ENCODE peak calls at places on chromosome 10, in six cellular contexts. U is H7, E is skeletal muscle cell, N is fibroblast of pulmonary artery, K is hepatocyte, C is HL-60. S is an unnamed sample.

GRCh38 chr10:28910960-28911359 is 233.6 kb downstream of the BAMBI start:
- DNase-seq in U (no peak), N (peak), K (no peak), E (no peak), C (no peak), S (peak)

GRCh38 chr10:69871074-69871473 is 69.4 kb downstream of the COL13A1 start:
- DNase-seq in N (no peak), E (no peak), K (no peak), U (peak), C (no peak), S (no peak)

GRCh38 chr10:44993226-44993921 is 7.3 kb upstream of the ZNF22 start:
- DNase-seq in C (no peak), N (no peak), E (no peak), K (no peak), U (no peak), S (no peak)

GRCh38 chr10:61554925-61555324 is 101.7 kb upstream of the TMEM26 start:
- DNase-seq in E (no peak), U (no peak), C (no peak), N (peak), K (peak), S (peak)

GRCh38 chr10:102552533-102552932 is 48.8 kb downstream of the SUFU start:
- DNase-seq in N (no peak), U (no peak), C (no peak), E (no peak), K (no peak), S (no peak)

GRCh38 chr10:60305394-60305892 is 84.2 kb downstream of the ANK3 start:
- DNase-seq in C (no peak), N (peak), E (no peak), U (no peak), K (no peak), S (peak)

GRCh38 chr10:61952028-61952638 is 50.6 kb downstream of the ARID5B start:
- DNase-seq in U (no peak), E (no peak), N (no peak), C (no peak), K (peak), S (no peak)

GRCh38 chr10:44974082-44974627 is 4.5 kb downstream of the DEPP1 start:
- DNase-seq in N (no peak), K (no peak), C (no peak), U (no peak), E (no peak), S (no peak)

GRCh38 chr10:72932259-72933015 is 22.2 kb downstream of the PLA2G12B start:
- DNase-seq in U (no peak), E (no peak), C (no peak), N (no peak), K (no peak), S (no peak)

GRCh38 chr10:71285986-71286385 is 33.1 kb upstream of the SLC29A3 start:
- DNase-seq in K (no peak), U (no peak), C (no peak), E (no peak), N (no peak), S (no peak)

GRCh38 chr10:8133146-8133545 is 78.7 kb downstream of the GATA3 start:
- DNase-seq in C (no peak), U (no peak), N (no peak), K (no peak), E (no peak), S (no peak)

GRCh38 chr10:6278519-6279120 is 75.9 kb downstream of the PFKFB3 start:
- DNase-seq in U (no peak), E (no peak), K (no peak), C (no peak), N (no peak), S (no peak)

GRCh38 chr10:23432639-23433038 is 6.2 kb upstream of the OTUD1 start:
- DNase-seq in E (no peak), C (peak), U (no peak), K (no peak), N (no peak), S (peak)

GRCh38 chr10:71657604-71658348 is 61.8 kb downstream of the C10orf105 start:
- DNase-seq in U (peak), E (no peak), C (no peak), K (no peak), N (no peak), S (no peak)

GRCh38 chr10:47237316-47238260 is 62.4 kb upstream of the GDF10 start:
- DNase-seq in C (no peak), K (no peak), U (no peak), N (no peak), E (no peak), S (no peak)

GRCh38 chr10:78184851-78185692 is 151.4 kb downstream of the RPS24 start:
- DNase-seq in N (peak), U (no peak), C (no peak), E (no peak), K (no peak), S (peak)

GRCh38 chr10:27741173-27742091 is 4.2 kb downstream of the MKX start:
- DNase-seq in U (peak), K (peak), C (no peak), N (no peak), E (no peak), S (no peak)

GRCh38 chr10:102431452-102432124 is 786 bp downstream of the CUEDC2 start:
- DNase-seq in C (no peak), U (peak), K (peak), N (peak), E (no peak), S (peak)

GRCh38 chr10:101830322-101831168 is 12.3 kb upstream of the OGA start:
- DNase-seq in E (peak), C (peak), U (peak), K (peak), N (peak), S (peak)

GRCh38 chr10:106082865-106083264 is 1081.6 kb downstream of the SORCS1 start:
- DNase-seq in E (peak), K (no peak), N (peak), U (no peak), C (no peak), S (peak)

GRCh38 chr10:87585565-87586514 is 73.8 kb upstream of the PAPSS2 start:
- DNase-seq in N (peak), K (peak), U (no peak), C (no peak), E (peak), S (peak)

GRCh38 chr10:84156768-84157167 is 16.8 kb upstream of the GPR15LG start:
- DNase-seq in C (peak), K (no peak), E (no peak), U (no peak), N (peak), S (peak)

GRCh38 chr10:51341216-51341615 is 266.9 kb downstream of the PRKG1 start:
- DNase-seq in U (no peak), K (no peak), N (peak), C (no peak), E (no peak), S (peak)

GRCh38 chr10:15863733-15864132 is 3.4 kb upstream of the MINDY3 start:
- DNase-seq in E (no peak), N (no peak), C (no peak), U (no peak), K (no peak), S (no peak)

GRCh38 chr10:73163096-73163495 is 4.7 kb downstream of the ECD start:
- DNase-seq in K (no peak), U (no peak), N (no peak), C (no peak), E (no peak), S (peak)

GRCh38 chr10:76732306-76732705 is 905.3 kb downstream of the KCNMA1 start:
- DNase-seq in K (no peak), C (no peak), N (no peak), E (peak), U (no peak), S (no peak)

GRCh38 chr10:7559447-7559846 is 107.3 kb downstream of the ITIH5 start:
- DNase-seq in K (no peak), C (no peak), E (no peak), N (no peak), U (no peak), S (no peak)

GRCh38 chr10:14608381-14609001 is 166.2 kb downstream of the FAM107B start:
- DNase-seq in C (no peak), K (no peak), E (no peak), U (no peak), N (no peak), S (no peak)

GRCh38 chr10:31340343-31340742 is 21.3 kb downstream of the ZEB1 start:
- DNase-seq in U (no peak), C (no peak), K (peak), N (peak), E (no peak), S (peak)

GRCh38 chr10:73576890-73577591 is 14.1 kb downstream of the USP54 start:
- DNase-seq in K (no peak), E (no peak), U (no peak), N (peak), C (no peak), S (no peak)

DNA sequence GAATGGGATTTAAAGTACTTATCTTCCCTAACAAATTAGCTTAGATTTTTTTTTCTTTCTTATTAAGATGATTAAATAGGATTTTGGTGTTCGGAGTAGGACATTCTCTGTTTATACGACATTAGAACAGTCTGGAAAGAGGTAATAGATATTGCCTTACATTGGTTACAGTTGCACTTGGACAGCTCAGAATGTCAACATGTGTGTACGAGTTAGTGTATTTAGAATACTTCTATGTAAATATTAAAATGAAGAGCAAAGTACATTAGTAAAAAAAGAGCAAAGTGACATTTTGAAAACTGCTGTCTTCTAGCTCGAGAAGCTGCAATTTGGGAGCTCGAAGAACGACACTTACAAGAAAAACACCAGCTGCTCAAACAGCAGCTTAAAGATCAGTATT is 51.5 kb downstream of the SLK start:
- DNase-seq in E (no peak), N (no peak), C (no peak), U (no peak), K (no peak), S (no peak)
- H3K4me3 ChIP-seq in E (no peak), N (no peak), C (no peak), U (no peak), K (no peak), S (no peak)

DNA sequence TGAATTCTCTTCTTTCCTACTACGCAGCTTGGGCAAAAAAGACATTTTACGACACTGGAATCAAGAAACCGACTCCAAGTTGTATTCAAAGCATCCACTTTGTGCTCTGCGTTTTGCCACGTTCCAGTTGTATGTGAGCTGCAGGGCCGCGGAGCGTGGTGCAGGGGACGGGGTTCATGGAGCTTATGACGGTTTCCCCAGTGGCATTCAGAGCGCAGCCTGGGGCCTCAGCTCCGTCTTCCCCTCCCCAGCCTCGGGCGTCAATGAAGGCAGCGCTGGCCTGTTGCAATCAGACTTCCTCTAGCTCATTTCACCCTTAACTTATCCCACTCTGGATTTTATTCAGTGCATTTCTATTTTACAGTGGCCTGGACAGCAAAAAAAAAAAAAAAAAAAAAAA is 403.4 kb upstream of the KLF6 start:
- DNase-seq in N (no peak), K (no peak), E (no peak), C (no peak), U (no peak), S (no peak)
- H3K4me3 ChIP-seq in N (no peak), K (no peak), E (no peak), C (no peak), U (no peak), S (no peak)

GRCh38 chr10:48670978-48671913 is 13.4 kb upstream of the WDFY4 start:
- DNase-seq in U (peak), N (no peak), E (no peak), K (no peak), C (no peak), S (no peak)

GRCh38 chr10:48677625-48678024 is 7.0 kb upstream of the WDFY4 start:
- DNase-seq in C (no peak), N (no peak), K (no peak), U (no peak), E (no peak), S (no peak)

GRCh38 chr10:48667960-48668541 is 16.6 kb upstream of the WDFY4 start:
- DNase-seq in U (no peak), N (no peak), C (no peak), E (no peak), K (no peak), S (no peak)

GRCh38 chr10:48672596-48673255 is 11.9 kb upstream of the WDFY4 start:
- DNase-seq in K (peak), E (no peak), C (no peak), N (no peak), U (no peak), S (no peak)

DNA sequence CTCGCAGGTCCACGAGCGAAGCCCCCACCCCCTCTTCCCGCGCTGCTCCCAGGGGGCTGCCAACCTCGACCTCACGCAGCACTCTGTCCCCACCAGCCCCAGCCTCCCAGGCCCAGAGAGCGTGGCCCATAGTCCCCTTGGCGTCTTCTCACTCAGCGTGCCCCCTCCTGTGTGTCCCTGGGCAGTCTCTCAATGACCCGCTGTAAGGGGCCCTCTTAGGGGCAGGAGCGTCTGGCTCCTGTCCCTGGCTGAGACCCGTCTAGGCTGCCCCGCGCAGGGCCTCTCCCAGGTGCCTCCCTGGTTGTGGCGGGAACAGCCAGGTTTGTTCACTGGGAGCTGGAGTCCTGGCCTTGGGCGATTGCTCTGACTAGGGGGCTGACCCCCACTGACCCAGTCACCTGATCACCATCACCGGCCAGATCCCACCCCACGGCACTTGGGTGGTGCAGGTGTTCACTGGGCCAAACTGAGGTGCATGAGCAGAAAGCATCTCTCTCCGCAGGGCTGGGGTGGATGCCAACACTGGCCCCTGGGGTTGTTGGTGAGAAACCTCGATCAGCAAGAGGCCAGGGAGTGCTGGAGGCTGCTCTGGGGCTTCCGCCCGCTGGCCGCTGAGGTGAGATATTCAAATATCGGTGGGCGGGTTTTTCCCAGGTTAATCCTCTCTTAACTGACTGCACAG is 12.6 kb upstream of the WDFY4 start:
- DNase-seq in C (no peak), U (no peak), E (no peak), K (no peak), N (no peak), S (no peak)
- H3K4me3 ChIP-seq in C (no peak), U (peak), E (no peak), K (no peak), N (no peak), S (no peak)

DNA sequence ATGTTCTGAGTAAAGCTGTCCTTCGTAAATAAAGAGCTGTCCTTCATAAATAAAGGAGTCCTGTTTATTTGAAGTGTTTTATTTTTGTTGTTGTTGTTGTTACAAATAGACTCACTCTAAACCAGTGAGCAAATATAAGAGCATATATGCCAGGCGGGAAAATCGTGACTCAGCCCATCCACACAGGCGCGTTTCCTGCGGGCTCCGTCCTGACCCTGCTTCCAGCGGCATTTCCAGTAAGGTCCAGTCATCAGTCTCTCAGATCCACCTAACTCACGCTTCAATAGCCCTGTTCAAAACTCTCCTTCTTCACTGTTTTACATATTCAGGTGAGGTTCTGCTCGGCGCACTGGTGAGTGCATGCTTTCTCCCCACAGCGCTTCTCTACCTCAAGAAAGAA is 277.2 kb upstream of the ADARB2 start:
- DNase-seq in K (no peak), U (no peak), C (no peak), N (no peak), E (no peak), S (no peak)
- H3K4me3 ChIP-seq in K (no peak), U (no peak), C (no peak), N (no peak), E (no peak), S (no peak)

DNA sequence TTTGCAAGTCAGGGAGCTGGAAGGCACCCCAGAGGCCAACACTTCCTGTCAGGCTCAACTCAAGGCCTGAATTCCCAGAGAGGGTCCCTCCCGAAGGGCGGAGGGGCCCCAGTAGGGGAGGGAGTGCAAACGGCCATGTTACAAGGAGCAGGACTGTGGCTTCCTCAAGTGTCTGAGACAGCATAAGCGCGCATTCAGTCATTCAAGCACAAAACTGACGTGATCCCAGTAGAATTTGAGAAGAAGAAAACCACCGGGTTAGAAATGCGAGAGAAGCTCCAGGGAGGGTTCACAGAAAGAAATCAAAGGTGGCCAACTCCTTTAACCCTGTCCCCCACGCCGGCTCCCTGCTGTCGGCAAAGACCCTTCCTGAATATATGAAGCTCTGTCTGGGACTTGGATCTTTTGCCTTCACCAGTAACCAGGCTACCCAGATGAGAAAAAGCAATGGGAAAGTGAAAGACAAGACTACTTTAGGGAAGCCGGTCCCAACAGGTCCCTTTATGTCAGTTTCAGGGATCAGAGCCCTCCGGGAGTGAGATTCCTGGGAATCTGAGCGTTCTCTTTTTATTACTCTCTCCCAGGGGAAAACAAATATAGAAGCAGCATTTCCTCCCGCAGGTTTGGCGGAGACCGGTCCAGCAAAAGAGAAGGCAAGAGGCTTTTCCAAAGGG is 1.3 kb downstream of the AFAP1L2 start:
- DNase-seq in K (no peak), C (no peak), U (peak), E (no peak), N (no peak), S (no peak)
- H3K4me3 ChIP-seq in K (peak), C (no peak), U (peak), E (peak), N (no peak), S (no peak)

GRCh38 chr10:133044502-133044901 is 43.2 kb upstream of the ADGRA1 start:
- DNase-seq in N (peak), C (no peak), K (no peak), E (no peak), U (no peak), S (peak)
- H3K4me3 ChIP-seq in N (no peak), C (no peak), K (no peak), E (no peak), U (no peak), S (no peak)

GRCh38 chr10:33314788-33315561 is 19.5 kb downstream of the NRP1 start:
- DNase-seq in N (peak), E (no peak), U (no peak), C (no peak), K (no peak), S (no peak)
- H3K4me3 ChIP-seq in N (no peak), E (no peak), U (no peak), C (no peak), K (no peak), S (no peak)

DNA sequence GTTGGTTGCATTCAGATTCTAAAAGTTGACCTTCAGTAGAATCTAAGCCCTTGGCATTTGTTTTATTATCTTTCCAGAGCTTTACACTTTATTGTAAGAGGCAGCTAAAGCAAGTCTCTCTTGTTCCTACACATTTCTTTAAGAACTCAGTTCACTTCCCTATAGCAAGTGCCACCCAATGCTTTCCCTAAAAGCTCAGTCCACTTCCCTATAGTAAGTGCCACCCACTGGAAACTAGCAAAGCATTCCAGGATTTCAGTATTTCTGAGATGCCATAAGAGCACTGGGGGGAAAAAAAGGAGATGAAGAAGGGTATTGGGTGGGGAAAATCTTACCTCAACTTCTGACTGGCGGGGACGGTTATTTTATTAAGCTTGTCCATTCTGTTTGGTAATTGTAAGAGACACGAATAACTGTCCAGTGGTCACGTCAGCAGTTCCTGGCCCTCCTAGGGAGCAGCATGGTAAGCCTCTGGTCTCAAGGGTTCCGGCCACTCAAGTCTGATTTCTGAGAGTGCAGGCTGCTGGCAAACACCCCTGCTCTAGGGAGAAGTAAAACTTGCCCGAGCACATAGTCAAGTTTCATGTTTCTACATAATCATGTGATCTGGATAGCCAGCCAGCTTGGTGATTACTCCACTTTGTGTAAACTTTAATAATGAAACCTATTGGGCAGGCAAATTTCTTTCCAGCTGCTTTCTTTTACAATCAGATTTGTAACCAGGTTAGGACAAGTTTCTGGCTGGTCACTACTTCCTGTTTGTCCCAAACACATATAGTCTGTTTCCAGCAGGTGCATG is at the start of gene BLNK:
- DNase-seq in C (peak), N (peak), U (no peak), E (no peak), K (peak), S (no peak)
- H3K4me3 ChIP-seq in C (no peak), N (no peak), U (no peak), E (no peak), K (no peak), S (no peak)